ENCODE peak calls at places on chromosome 11, in five cellular contexts. One of them, this sample, is unnamed.

GRCh38 chr11:12517741-12518140 is 140.4 kb downstream of the PARVA start:
- DNase-seq in NCI-H2029 treated with DMSO at 0.1 percent for 48 hours: no peak
- DNase-seq in left lobe of liver: no peak
- DNase-seq in lower lobe of right lung: no peak
- DNase-seq in chondrocyte: no peak
- DNase-seq in this sample: no peak

GRCh38 chr11:40273192-40273732 is 1186.2 kb downstream of the LRRC4C start:
- DNase-seq in NCI-H2029 treated with DMSO at 0.1 percent for 48 hours: no peak
- DNase-seq in left lobe of liver: no peak
- DNase-seq in lower lobe of right lung: no peak
- DNase-seq in chondrocyte: no peak
- DNase-seq in this sample: no peak

GRCh38 chr11:119468511-119468910 is 45.5 kb upstream of the THY1 start:
- DNase-seq in NCI-H2029 treated with DMSO at 0.1 percent for 48 hours: no peak
- DNase-seq in left lobe of liver: no peak
- DNase-seq in lower lobe of right lung: no peak
- DNase-seq in chondrocyte: no peak
- DNase-seq in this sample: no peak

GRCh38 chr11:21564813-21565212 is 628.1 kb upstream of the ANO5 start:
- DNase-seq in NCI-H2029 treated with DMSO at 0.1 percent for 48 hours: no peak
- DNase-seq in left lobe of liver: no peak
- DNase-seq in lower lobe of right lung: no peak
- DNase-seq in chondrocyte: no peak
- DNase-seq in this sample: no peak

GRCh38 chr11:19200410-19201201 is 1.2 kb downstream of the CSRP3 start:
- DNase-seq in NCI-H2029 treated with DMSO at 0.1 percent for 48 hours: peak
- DNase-seq in left lobe of liver: no peak
- DNase-seq in lower lobe of right lung: no peak
- DNase-seq in chondrocyte: no peak
- DNase-seq in this sample: peak

GRCh38 chr11:58867556-58867955 is 23.1 kb upstream of the GLYATL2 start:
- DNase-seq in NCI-H2029 treated with DMSO at 0.1 percent for 48 hours: no peak
- DNase-seq in left lobe of liver: no peak
- DNase-seq in lower lobe of right lung: no peak
- DNase-seq in chondrocyte: no peak
- DNase-seq in this sample: no peak

GRCh38 chr11:122258446-122258994 is 142.5 kb upstream of the BLID start:
- DNase-seq in NCI-H2029 treated with DMSO at 0.1 percent for 48 hours: no peak
- DNase-seq in left lobe of liver: no peak
- DNase-seq in lower lobe of right lung: no peak
- DNase-seq in chondrocyte: no peak
- DNase-seq in this sample: no peak

GRCh38 chr11:62923634-62924411 is 2.7 kb upstream of the CHRM1 start:
- DNase-seq in NCI-H2029 treated with DMSO at 0.1 percent for 48 hours: no peak
- DNase-seq in left lobe of liver: no peak
- DNase-seq in lower lobe of right lung: no peak
- DNase-seq in chondrocyte: no peak
- DNase-seq in this sample: no peak